ENCODE peak calls at places on chromosomes 6 and 20, in seven cellular contexts. A is A549, M is neural progenitor cell, T is transverse colon, E is cardiac muscle cell, V is tibial artery, Q is HCT116. S is an unnamed sample.

GRCh38 chr6:131199568-131200272 is 64.5 kb downstream of the AKAP7 start:
- DNase-seq in T (peak; percentile 43), V (no peak), Q (peak; percentile 12), A (peak; percentile 31), M (peak; percentile 75), E (peak; percentile 70), S (no peak)

GRCh38 chr20:57481281-57481711 is 43.6 kb downstream of the CTCFL start:
- DNase-seq in A (no peak), V (peak; percentile 5), T (no peak), M (no peak), Q (no peak), E (no peak), S (no peak)

GRCh38 chr6:99933129-99933528 is 60.9 kb downstream of the MCHR2 start:
- DNase-seq in A (no peak), M (no peak), T (no peak), Q (no peak), V (no peak), E (no peak), S (no peak)

GRCh38 chr6:14079433-14079832 is 38.1 kb upstream of the CD83 start:
- DNase-seq in Q (no peak), E (no peak), T (no peak), V (no peak), A (no peak), M (no peak), S (no peak)

GRCh38 chr20:45945678-45946148 is 11.2 kb downstream of the PCIF1 start:
- DNase-seq in T (no peak), A (no peak), M (no peak), V (no peak), E (no peak), Q (no peak), S (no peak)

GRCh38 chr6:40852667-40853383 is 186.2 kb downstream of the UNC5CL start:
- DNase-seq in E (no peak), V (no peak), A (no peak), T (no peak), M (peak; percentile 33), Q (peak; percentile 12), S (no peak)

GRCh38 chr20:60589624-60590023 is 631.4 kb downstream of the CDH26 start:
- DNase-seq in M (peak; percentile 75), E (peak; percentile 87), Q (no peak), A (no peak), T (no peak), V (no peak), S (no peak)

GRCh38 chr6:36631326-36632046 is 37.3 kb downstream of the SRSF3 start:
- DNase-seq in Q (no peak), V (no peak), E (peak; percentile 60), M (no peak), A (no peak), T (no peak), S (peak; percentile 72)

GRCh38 chr20:19628570-19629134 is 129.4 kb upstream of the RIN2 start:
- DNase-seq in T (peak; percentile 62), V (peak; percentile 24), E (peak; percentile 77), Q (peak; percentile 81), A (peak; percentile 80), M (peak; percentile 67), S (no peak)

GRCh38 chr6:145508107-145508506 is 227.2 kb downstream of the EPM2A start:
- DNase-seq in M (no peak), V (no peak), Q (no peak), E (no peak), T (no peak), A (peak; percentile 3), S (no peak)

GRCh38 chr20:50163570-50164317 is 10.2 kb upstream of the PEDS1 start:
- DNase-seq in A (no peak), T (no peak), Q (no peak), V (peak; percentile 58), M (no peak), E (no peak), S (no peak)

GRCh38 chr6:57284056-57284455 is 33.4 kb upstream of the PRIM2 start:
- DNase-seq in E (no peak), T (no peak), V (no peak), M (no peak), Q (no peak), A (no peak), S (no peak)

GRCh38 chr6:90131614-90132423 is 164.8 kb downstream of the BACH2 start:
- DNase-seq in E (peak; percentile 20), M (no peak), A (no peak), V (no peak), Q (no peak), T (no peak), S (no peak)

GRCh38 chr6:106192824-106193223 is 106.7 kb downstream of the PRDM1 start:
- DNase-seq in E (no peak), A (no peak), Q (peak; percentile 70), V (no peak), T (no peak), M (no peak), S (no peak)

GRCh38 chr20:18056174-18057105 is 1.3 kb downstream of the OVOL2 start:
- DNase-seq in E (peak; percentile 33), T (peak; percentile 81), Q (no peak), M (peak; percentile 70), V (no peak), A (peak; percentile 34), S (peak; percentile 76)

GRCh38 chr20:1474817-1475603 is 8.4 kb upstream of the NSFL1C start:
- DNase-seq in A (peak; percentile 38), M (no peak), V (no peak), T (no peak), E (peak; percentile 33), Q (no peak), S (no peak)

GRCh38 chr20:47357296-47358051 is 975 bp upstream of the ZMYND8 start:
- DNase-seq in Q (peak; percentile 58), M (peak; percentile 80), E (peak; percentile 87), V (peak; percentile 74), A (peak; percentile 96), T (peak; percentile 94), S (peak; percentile 95)

GRCh38 chr6:56693988-56694387 is 51.3 kb upstream of the DST start:
- DNase-seq in Q (no peak), M (no peak), T (no peak), A (no peak), V (no peak), E (no peak), S (no peak)

DNA sequence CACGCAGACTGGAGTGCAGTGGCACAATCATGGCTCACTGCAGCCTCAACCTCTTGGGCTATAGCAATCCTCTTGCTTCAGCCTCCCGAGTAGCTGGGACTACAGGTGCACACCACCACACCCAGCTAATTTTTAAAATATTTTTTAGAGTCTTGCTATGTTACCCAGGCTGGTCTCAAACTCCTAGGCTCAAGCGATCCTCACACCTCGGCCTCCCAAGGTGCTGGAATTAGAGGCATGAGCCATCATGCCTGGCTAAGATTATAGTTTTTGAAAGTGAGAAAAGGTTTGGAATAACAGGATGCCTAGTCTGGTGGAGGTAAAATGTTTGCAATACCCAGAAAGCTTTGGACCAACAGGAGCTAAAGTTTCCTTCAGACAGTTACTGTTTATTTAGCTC is 23.4 kb downstream of the GCM1 start:
- DNase-seq in M (no peak), Q (no peak), V (no peak), T (no peak), E (no peak), A (no peak), S (no peak)
- H3K4me3 ChIP-seq in M (no peak overlapping the region), Q (no peak overlapping the region), V (no peak overlapping the region), T (no peak overlapping the region), E (no peak overlapping the region), A (no peak overlapping the region), S (no peak overlapping the region)

DNA sequence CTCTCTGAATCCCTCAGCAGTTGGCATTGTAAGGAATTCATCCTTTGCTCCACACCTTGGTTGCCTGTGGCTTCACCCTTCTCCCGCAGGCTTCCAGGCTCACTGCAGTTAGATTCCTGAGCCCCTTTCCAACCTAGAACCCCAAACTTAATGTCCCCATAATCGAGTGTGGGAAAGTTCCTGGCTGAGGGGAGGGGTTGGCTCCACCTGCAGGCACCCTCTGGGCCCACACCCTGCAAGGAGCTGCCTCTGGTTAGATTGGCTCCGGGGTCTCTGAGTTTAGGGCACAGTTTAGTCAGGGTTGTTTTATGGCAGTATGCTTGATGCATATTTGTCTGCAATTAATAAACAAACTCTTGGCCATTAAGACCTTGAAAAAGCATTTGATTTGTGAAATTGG is 63.4 kb downstream of the MTHFD1L start:
- DNase-seq in T (no peak), M (peak; percentile 27), V (no peak), Q (no peak), E (peak; percentile 5), A (peak; percentile 7), S (no peak)
- TF ChIP-seq CTCF in T (peak; percentile 18), M (peak; percentile 53), V (peak; percentile 14), Q (peak; percentile 54), E (peak; percentile 31), A (no peak), S (peak; percentile 10)

DNA sequence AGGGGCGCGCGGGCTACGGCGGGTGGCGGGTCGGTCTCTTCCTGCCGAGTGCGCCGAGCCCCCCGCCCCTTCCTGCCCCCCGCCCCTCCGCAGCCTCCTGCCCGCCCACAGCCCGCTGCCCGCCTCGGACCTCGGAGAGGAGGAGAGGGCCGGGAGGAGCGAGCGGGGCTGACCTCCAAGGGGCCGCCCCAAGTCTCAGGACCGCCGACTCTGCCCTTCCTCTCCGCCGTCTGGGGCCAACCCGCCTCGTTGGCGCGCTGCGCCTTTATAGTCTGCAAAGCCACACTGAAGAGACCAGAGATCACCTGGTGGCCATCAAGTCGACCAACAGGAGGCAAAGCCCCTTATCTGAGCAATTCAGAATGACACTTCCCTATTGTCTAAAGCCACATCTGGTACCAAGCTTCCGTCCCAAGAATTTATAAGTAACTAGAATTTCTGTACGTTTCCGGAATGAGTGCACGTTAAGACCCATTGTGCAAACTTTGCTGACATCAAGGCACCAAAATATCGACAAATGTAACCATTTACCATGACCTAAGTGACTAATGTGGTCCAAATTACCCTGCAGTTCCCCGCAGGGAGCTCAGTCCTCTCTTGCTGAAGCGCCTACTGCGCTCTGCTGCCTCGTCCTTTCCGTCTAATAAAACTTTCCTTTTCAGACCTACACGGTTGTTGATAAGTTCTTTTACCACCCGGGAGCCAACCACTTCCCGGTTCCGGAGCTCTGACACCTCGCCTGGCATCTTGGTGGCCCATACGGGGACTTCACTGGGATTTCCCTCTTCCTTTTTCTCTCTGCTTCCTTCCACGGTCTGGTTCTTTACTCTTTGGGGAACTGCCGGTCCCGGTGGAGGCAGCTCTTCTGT is at the start of gene CPXM1:
- DNase-seq in V (no peak), M (peak; percentile 90), A (no peak), E (peak; percentile 68), T (no peak), Q (no peak), S (no peak)
- H3K4me1 ChIP-seq in V (no peaks in the 10 kb centered on the region), M (peaks cover 15% of the 10 kb centered on the region), A (peaks cover 1% of the 10 kb centered on the region), E (peaks cover 3% of the 10 kb centered on the region), T (peaks cover 15% of the 10 kb centered on the region), Q (peaks cover 13% of the 10 kb centered on the region), S (peaks cover 12% of the 10 kb centered on the region)

GRCh38 chr20:25054133-25054820 is 3.7 kb downstream of the ACSS1 start:
- DNase-seq in Q (no peak), V (no peak), E (no peak), A (no peak), T (peak; percentile 6), M (no peak), S (peak; percentile 45)

GRCh38 chr20:25051386-25052155 is 6.4 kb downstream of the ACSS1 start:
- DNase-seq in E (no peak), Q (no peak), V (peak; percentile 12), M (no peak), T (peak; percentile 5), A (no peak), S (no peak)

GRCh38 chr20:25050501-25051350 is 7.2 kb downstream of the ACSS1 start:
- DNase-seq in V (peak; percentile 20), M (no peak), T (peak; percentile 6), Q (no peak), E (no peak), A (no peak), S (no peak)

GRCh38 chr20:25053207-25054132 is 4.5 kb downstream of the ACSS1 start:
- DNase-seq in Q (no peak), M (no peak), A (no peak), V (peak; percentile 74), E (no peak), T (peak; percentile 22), S (peak; percentile 33)

GRCh38 chr20:25052255-25053206 is 5.4 kb downstream of the ACSS1 start:
- DNase-seq in M (no peak), T (peak; percentile 10), E (no peak), V (peak; percentile 67), Q (no peak), A (no peak), S (peak; percentile 58)
- H3K4me3 ChIP-seq in M (no peak overlapping the region), T (no peak overlapping the region), E (no peak overlapping the region), V (no peak overlapping the region), Q (no peak overlapping the region), A (no peak overlapping the region), S (no peak overlapping the region)